ENCODE peak calls at places on chromosomes 5 and 9, in six cellular contexts. One of them, this sample, is unnamed.

GRCh38 chr5:388266-389196 is 54.4 kb upstream of the EXOC3 start:
- DNase-seq in NB4: peak
- DNase-seq in cardiac fibroblast: no peak
- DNase-seq in skeletal muscle cell: no peak
- DNase-seq in BJ: no peak
- DNase-seq in HCT116: no peak
- DNase-seq in this sample: no peak

GRCh38 chr9:38127271-38127839 is 58.3 kb upstream of the SHB start:
- DNase-seq in NB4: peak
- DNase-seq in cardiac fibroblast: peak
- DNase-seq in skeletal muscle cell: no peak
- DNase-seq in BJ: no peak
- DNase-seq in HCT116: no peak
- DNase-seq in this sample: no peak

GRCh38 chr9:136201609-136202448 is 3.1 kb downstream of the LHX3 start:
- DNase-seq in NB4: no peak
- DNase-seq in cardiac fibroblast: no peak
- DNase-seq in skeletal muscle cell: no peak
- DNase-seq in BJ: no peak
- DNase-seq in HCT116: no peak
- DNase-seq in this sample: no peak

GRCh38 chr5:59246470-59247250 is 646.9 kb downstream of the PDE4D start:
- DNase-seq in NB4: no peak
- DNase-seq in cardiac fibroblast: peak
- DNase-seq in skeletal muscle cell: peak
- DNase-seq in BJ: peak
- DNase-seq in HCT116: no peak
- DNase-seq in this sample: peak

GRCh38 chr5:57327934-57328333 is 154.1 kb downstream of the GPBP1 start:
- DNase-seq in NB4: no peak
- DNase-seq in cardiac fibroblast: peak
- DNase-seq in skeletal muscle cell: no peak
- DNase-seq in BJ: no peak
- DNase-seq in HCT116: peak
- DNase-seq in this sample: no peak

GRCh38 chr5:143244000-143244736 is 159.3 kb downstream of the NR3C1 start:
- DNase-seq in NB4: no peak
- DNase-seq in cardiac fibroblast: peak
- DNase-seq in skeletal muscle cell: peak
- DNase-seq in BJ: peak
- DNase-seq in HCT116: peak
- DNase-seq in this sample: peak

GRCh38 chr5:119037496-119038215 is 33.2 kb upstream of the DMXL1 start:
- DNase-seq in NB4: no peak
- DNase-seq in cardiac fibroblast: no peak
- DNase-seq in skeletal muscle cell: no peak
- DNase-seq in BJ: no peak
- DNase-seq in HCT116: no peak
- DNase-seq in this sample: no peak

GRCh38 chr9:69104830-69105527 is 69.1 kb upstream of the TJP2 start:
- DNase-seq in NB4: no peak
- DNase-seq in cardiac fibroblast: no peak
- DNase-seq in skeletal muscle cell: no peak
- DNase-seq in BJ: no peak
- DNase-seq in HCT116: peak
- DNase-seq in this sample: no peak

GRCh38 chr5:157874861-157875260 is 15.9 kb upstream of the CLINT1 start:
- DNase-seq in NB4: no peak
- DNase-seq in cardiac fibroblast: no peak
- DNase-seq in skeletal muscle cell: no peak
- DNase-seq in BJ: no peak
- DNase-seq in HCT116: no peak
- DNase-seq in this sample: no peak

GRCh38 chr5:75961814-75962213 is 121.4 kb upstream of the SV2C start:
- DNase-seq in NB4: no peak
- DNase-seq in cardiac fibroblast: no peak
- DNase-seq in skeletal muscle cell: no peak
- DNase-seq in BJ: no peak
- DNase-seq in HCT116: no peak
- DNase-seq in this sample: no peak

GRCh38 chr9:133354766-133355165 is 1.5 kb downstream of the SURF1 start:
- DNase-seq in NB4: peak
- DNase-seq in cardiac fibroblast: no peak
- DNase-seq in skeletal muscle cell: no peak
- DNase-seq in BJ: no peak
- DNase-seq in HCT116: no peak
- DNase-seq in this sample: no peak

GRCh38 chr5:139468421-139468931 is 2.3 kb upstream of the SMIM33 start:
- DNase-seq in NB4: peak
- DNase-seq in cardiac fibroblast: no peak
- DNase-seq in skeletal muscle cell: no peak
- DNase-seq in BJ: no peak
- DNase-seq in HCT116: no peak
- DNase-seq in this sample: no peak

GRCh38 chr5:78995521-78995920 is 10.4 kb upstream of the ARSB start:
- DNase-seq in NB4: no peak
- DNase-seq in cardiac fibroblast: no peak
- DNase-seq in skeletal muscle cell: no peak
- DNase-seq in BJ: no peak
- DNase-seq in HCT116: no peak
- DNase-seq in this sample: no peak

GRCh38 chr5:4716786-4717185 is 423.3 kb upstream of the ADAMTS16 start:
- DNase-seq in NB4: no peak
- DNase-seq in cardiac fibroblast: no peak
- DNase-seq in skeletal muscle cell: no peak
- DNase-seq in BJ: no peak
- DNase-seq in HCT116: no peak
- DNase-seq in this sample: no peak

GRCh38 chr5:126138475-126139005 is 284.7 kb upstream of the GRAMD2B start:
- DNase-seq in NB4: no peak
- DNase-seq in cardiac fibroblast: peak
- DNase-seq in skeletal muscle cell: no peak
- DNase-seq in BJ: peak
- DNase-seq in HCT116: no peak
- DNase-seq in this sample: no peak

GRCh38 chr5:4868140-4868735 is 271.9 kb upstream of the ADAMTS16 start:
- DNase-seq in NB4: peak
- DNase-seq in cardiac fibroblast: peak
- DNase-seq in skeletal muscle cell: no peak
- DNase-seq in BJ: no peak
- DNase-seq in HCT116: peak
- DNase-seq in this sample: peak

GRCh38 chr5:77015938-77016569 is 14.2 kb upstream of the AGGF1 start:
- DNase-seq in NB4: peak
- DNase-seq in cardiac fibroblast: peak
- DNase-seq in skeletal muscle cell: peak
- DNase-seq in BJ: peak
- DNase-seq in HCT116: peak
- DNase-seq in this sample: peak

GRCh38 chr5:5598547-5599113 is 176.2 kb downstream of the ICE1 start:
- DNase-seq in NB4: no peak
- DNase-seq in cardiac fibroblast: no peak
- DNase-seq in skeletal muscle cell: no peak
- DNase-seq in BJ: no peak
- DNase-seq in HCT116: peak
- DNase-seq in this sample: no peak

GRCh38 chr9:137273616-137274320 is 3.8 kb upstream of the TOR4A start:
- DNase-seq in NB4: no peak
- DNase-seq in cardiac fibroblast: no peak
- DNase-seq in skeletal muscle cell: no peak
- DNase-seq in BJ: no peak
- DNase-seq in HCT116: no peak
- DNase-seq in this sample: no peak

GRCh38 chr5:134029156-134029555 is 24.4 kb upstream of the VDAC1 start:
- DNase-seq in NB4: peak
- DNase-seq in cardiac fibroblast: peak
- DNase-seq in skeletal muscle cell: peak
- DNase-seq in BJ: peak
- DNase-seq in HCT116: no peak
- DNase-seq in this sample: no peak

GRCh38 chr5:178304761-178305645 is 72.4 kb upstream of the PHYKPL start:
- DNase-seq in NB4: no peak
- DNase-seq in cardiac fibroblast: no peak
- DNase-seq in skeletal muscle cell: no peak
- DNase-seq in BJ: peak
- DNase-seq in HCT116: no peak
- DNase-seq in this sample: no peak

GRCh38 chr5:36606052-36606436 is 362 bp upstream of the SLC1A3 start:
- DNase-seq in NB4: no peak
- DNase-seq in cardiac fibroblast: no peak
- DNase-seq in skeletal muscle cell: no peak
- DNase-seq in BJ: no peak
- DNase-seq in HCT116: no peak
- DNase-seq in this sample: no peak
- H3K4me3 ChIP-seq in NB4: peak
- H3K4me3 ChIP-seq in cardiac fibroblast: peak
- H3K4me3 ChIP-seq in skeletal muscle cell: peak
- H3K4me3 ChIP-seq in BJ: peak
- H3K4me3 ChIP-seq in HCT116: peak
- H3K4me3 ChIP-seq in this sample: peak

GRCh38 chr5:10442581-10442980 is 902 bp downstream of the ROPN1L start:
- DNase-seq in NB4: peak
- DNase-seq in cardiac fibroblast: peak
- DNase-seq in skeletal muscle cell: no peak
- DNase-seq in BJ: no peak
- DNase-seq in HCT116: no peak
- DNase-seq in this sample: no peak

GRCh38 chr5:10439692-10440091 is 2.0 kb upstream of the ROPN1L start:
- DNase-seq in NB4: no peak
- DNase-seq in cardiac fibroblast: no peak
- DNase-seq in skeletal muscle cell: no peak
- DNase-seq in BJ: no peak
- DNase-seq in HCT116: no peak
- DNase-seq in this sample: no peak

GRCh38 chr5:10441083-10441991 is at the start of gene ROPN1L:
- DNase-seq in NB4: peak
- DNase-seq in cardiac fibroblast: peak
- DNase-seq in skeletal muscle cell: peak
- DNase-seq in BJ: peak
- DNase-seq in HCT116: peak
- DNase-seq in this sample: no peak

GRCh38 chr5:10441992-10442435 is 335 bp downstream of the ROPN1L start:
- DNase-seq in NB4: no peak
- DNase-seq in cardiac fibroblast: no peak
- DNase-seq in skeletal muscle cell: no peak
- DNase-seq in BJ: no peak
- DNase-seq in HCT116: no peak
- DNase-seq in this sample: no peak

DNA sequence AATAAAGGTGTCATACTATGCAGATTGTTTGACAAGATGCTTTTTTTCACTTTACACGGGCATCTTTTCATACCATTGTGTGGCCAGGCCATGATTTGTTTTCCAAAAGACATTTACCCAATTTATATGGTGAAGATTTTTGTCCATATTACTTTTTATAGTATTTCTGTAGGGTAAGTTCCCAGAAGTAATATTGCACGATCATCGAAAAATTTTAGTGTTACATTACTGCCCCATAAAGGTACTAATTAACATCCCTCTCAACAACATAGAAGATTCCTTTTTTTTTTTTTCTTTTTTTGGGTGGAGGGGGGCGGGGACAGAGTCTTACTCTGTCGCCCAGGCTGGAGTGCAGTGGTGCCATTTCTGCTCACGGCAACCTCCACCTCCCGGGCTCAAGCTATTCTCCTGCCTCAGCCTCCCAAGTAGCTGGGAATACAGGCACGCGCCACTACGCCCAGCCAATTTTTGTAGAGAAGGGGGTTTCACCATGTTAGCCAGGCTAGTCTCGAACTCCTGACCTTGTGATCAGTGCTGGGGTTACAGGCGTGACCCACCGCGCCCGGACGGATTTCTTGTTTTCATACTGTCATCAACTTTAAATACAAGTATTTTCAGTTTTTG is 1.2 kb upstream of the ROPN1L start:
- DNase-seq in NB4: no peak
- DNase-seq in cardiac fibroblast: no peak
- DNase-seq in skeletal muscle cell: no peak
- DNase-seq in BJ: no peak
- DNase-seq in HCT116: no peak
- DNase-seq in this sample: no peak
- H3K4me3 ChIP-seq in NB4: no peak
- H3K4me3 ChIP-seq in cardiac fibroblast: no peak
- H3K4me3 ChIP-seq in skeletal muscle cell: no peak
- H3K4me3 ChIP-seq in BJ: no peak
- H3K4me3 ChIP-seq in HCT116: no peak
- H3K4me3 ChIP-seq in this sample: no peak

DNA sequence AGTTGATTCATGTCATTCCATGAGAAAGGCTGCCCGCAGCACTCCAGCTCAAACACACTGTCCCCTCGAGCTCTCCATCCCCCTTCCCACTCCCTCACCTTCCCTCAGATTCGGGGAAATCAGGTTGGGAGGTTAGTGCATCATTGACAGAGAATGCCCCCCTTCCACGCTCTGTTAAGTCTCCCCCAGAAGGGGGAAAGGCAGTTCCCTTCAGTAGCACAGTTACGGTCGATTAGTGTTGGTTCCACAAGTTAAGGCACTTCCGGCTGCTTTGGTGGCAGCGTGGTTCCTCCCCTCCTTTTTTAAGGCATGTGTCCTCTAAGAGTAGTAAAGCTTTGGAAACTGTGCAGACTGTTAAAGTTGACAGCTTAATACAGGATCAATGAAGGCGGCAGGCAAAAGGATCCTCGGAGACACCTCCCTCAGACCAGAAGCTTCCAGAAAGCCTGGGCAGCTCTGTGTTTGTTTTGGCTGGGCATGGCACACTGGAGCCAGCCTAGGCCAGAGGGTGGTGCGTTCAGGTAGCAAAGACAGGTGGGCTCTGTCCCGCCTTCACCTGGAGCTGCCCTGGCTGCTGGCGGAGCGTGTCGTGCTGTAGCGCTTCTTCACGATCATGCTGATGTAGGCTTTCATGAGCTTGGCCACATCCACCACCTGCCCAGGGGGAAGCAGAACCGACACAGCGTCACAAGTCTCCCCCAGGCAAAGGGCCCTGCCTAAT is 49.5 kb upstream of the RETREG1 start:
- DNase-seq in NB4: no peak
- DNase-seq in cardiac fibroblast: no peak
- DNase-seq in skeletal muscle cell: no peak
- DNase-seq in BJ: no peak
- DNase-seq in HCT116: no peak
- DNase-seq in this sample: no peak
- H3K4me3 ChIP-seq in NB4: no peak
- H3K4me3 ChIP-seq in cardiac fibroblast: no peak
- H3K4me3 ChIP-seq in skeletal muscle cell: no peak
- H3K4me3 ChIP-seq in BJ: no peak
- H3K4me3 ChIP-seq in HCT116: no peak
- H3K4me3 ChIP-seq in this sample: no peak

DNA sequence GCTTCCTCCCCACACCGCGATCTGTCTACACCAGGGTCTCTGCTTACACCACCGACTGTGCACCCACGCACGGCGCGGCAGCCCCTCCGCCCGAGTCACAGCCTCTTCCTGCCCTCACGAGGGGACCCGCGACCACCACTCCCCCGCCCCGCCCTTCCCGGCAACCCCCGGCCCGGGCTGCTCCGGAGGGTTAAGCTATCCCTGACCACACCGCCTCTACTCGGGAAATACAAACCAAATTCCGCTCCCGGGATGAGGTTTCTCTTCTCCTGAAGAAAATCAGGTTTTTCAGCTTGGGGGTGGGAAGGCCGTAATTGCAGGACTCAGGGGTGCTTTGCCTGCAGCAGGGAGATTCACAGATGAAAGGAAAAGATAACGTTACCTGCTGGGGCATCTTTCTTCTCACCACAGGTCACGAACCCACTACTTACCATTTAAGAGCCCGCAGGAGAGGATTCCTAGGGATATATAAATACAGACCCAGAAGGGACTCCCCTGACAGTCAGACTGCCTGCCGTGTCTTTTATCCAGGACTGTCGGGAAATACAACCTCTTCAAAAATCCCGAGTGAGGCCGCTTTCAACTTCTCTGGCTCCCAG is 63.5 kb downstream of the ROR2 start:
- DNase-seq in NB4: no peak
- DNase-seq in cardiac fibroblast: no peak
- DNase-seq in skeletal muscle cell: no peak
- DNase-seq in BJ: no peak
- DNase-seq in HCT116: no peak
- DNase-seq in this sample: no peak
- H3K4me3 ChIP-seq in NB4: no peak
- H3K4me3 ChIP-seq in cardiac fibroblast: no peak
- H3K4me3 ChIP-seq in skeletal muscle cell: no peak
- H3K4me3 ChIP-seq in BJ: no peak
- H3K4me3 ChIP-seq in HCT116: no peak
- H3K4me3 ChIP-seq in this sample: no peak